ENCODE peak calls at places on chromosomes 6 and 20, in five cellular contexts. D, U, C, W and K are unnamed samples.

GRCh38 chr6:116528163-116528562 is 16.7 kb downstream of the CALHM5 start:
- DNase-seq in D (no peak), U (no peak), C (no peak), W (no peak), K (no peak)

GRCh38 chr6:77740380-77740779 is 87.5 kb downstream of the MEI4 start:
- DNase-seq in D (no peak), U (no peak), C (no peak), W (no peak), K (no peak)

GRCh38 chr6:20203561-20204528 is 8.4 kb downstream of the MBOAT1 start:
- DNase-seq in D (no peak), U (no peak), C (no peak), W (no peak), K (no peak)

GRCh38 chr20:13626724-13627123 is 12.0 kb downstream of the TASP1 start:
- DNase-seq in D (no peak), U (no peak), C (no peak), W (no peak), K (no peak)

GRCh38 chr20:46933150-46933549 is 38.5 kb downstream of the EYA2 start:
- DNase-seq in D (no peak), U (no peak), C (no peak), W (no peak), K (no peak)

GRCh38 chr6:49553353-49553752 is 2.9 kb downstream of the C6orf141 start:
- DNase-seq in D (no peak), U (no peak), C (peak; percentile 45), W (no peak), K (no peak)

GRCh38 chr20:38073307-38074010 is 39.9 kb downstream of the RPRD1B start:
- DNase-seq in D (no peak), U (no peak), C (peak; percentile 89), W (no peak), K (peak; percentile 71)

GRCh38 chr6:160042014-160042773 is 73.3 kb downstream of the IGF2R start:
- DNase-seq in D (no peak), U (no peak), C (peak; percentile 65), W (peak; percentile 45), K (no peak)

GRCh38 chr6:170165501-170166117 is 125.3 kb downstream of the DLL1 start:
- DNase-seq in D (no peak), U (no peak), C (no peak), W (no peak), K (no peak)

GRCh38 chr20:41524980-41525613 is 93.1 kb downstream of the CHD6 start:
- DNase-seq in D (no peak), U (no peak), C (peak; percentile 72), W (no peak), K (peak; percentile 76)

GRCh38 chr6:46888578-46888977 is 33.2 kb downstream of the ADGRF5 start:
- DNase-seq in D (no peak), U (no peak), C (peak; percentile 36), W (no peak), K (no peak)

GRCh38 chr6:37021356-37022129 is 16.1 kb downstream of the FGD2 start:
- DNase-seq in D (no peak), U (no peak), C (peak; percentile 46), W (no peak), K (no peak)

GRCh38 chr20:61168605-61169004 is 83.5 kb upstream of the CDH4 start:
- DNase-seq in D (no peak), U (no peak), C (no peak), W (no peak), K (no peak)

GRCh38 chr20:38325905-38326304 is 20.4 kb upstream of the LBP start:
- DNase-seq in D (no peak), U (no peak), C (no peak), W (no peak), K (no peak)

GRCh38 chr6:163373240-163373639 is 41.3 kb upstream of the QKI start:
- DNase-seq in D (no peak), U (no peak), C (no peak), W (peak; percentile 49), K (no peak)